ENCODE peak calls at places on chromosome 17, in eight cellular contexts. G, Z, B, D, O, S, A and H are unnamed samples.

GRCh38 chr17:64441772-64442549 is 7.0 kb upstream of the MILR1 start:
- DNase-seq in G (peak; percentile 48), Z (no peak), B (no peak), D (no peak), O (no peak), S (peak; percentile 24), A (peak; percentile 54), H (no peak)

GRCh38 chr17:31558748-31559646 is 167.5 kb downstream of the RAB11FIP4 start:
- DNase-seq in G (peak; percentile 81), Z (peak; percentile 57), B (peak; percentile 95), D (peak; percentile 70), O (peak; percentile 82), S (peak; percentile 81), A (peak; percentile 80), H (peak; percentile 74)

GRCh38 chr17:9291912-9292562 is 270.7 kb downstream of the NTN1 start:
- DNase-seq in G (peak; percentile 24), Z (peak; percentile 32), B (peak; percentile 19), D (peak; percentile 23), O (peak; percentile 28), S (peak; percentile 43), A (peak; percentile 25), H (peak; percentile 46)

GRCh38 chr17:81888105-81888987 is 3.0 kb downstream of the ALYREF start:
- DNase-seq in G (no peak), Z (no peak), B (peak; percentile 6), D (no peak), O (no peak), S (no peak), A (no peak), H (no peak)

GRCh38 chr17:40705567-40705966 is 2.0 kb upstream of the KRT24 start:
- DNase-seq in G (no peak), Z (no peak), B (no peak), D (no peak), O (no peak), S (no peak), A (no peak), H (no peak)

GRCh38 chr17:10073026-10073425 is 125.4 kb downstream of the GAS7 start:
- DNase-seq in G (no peak), Z (no peak), B (no peak), D (no peak), O (no peak), S (no peak), A (no peak), H (no peak)

GRCh38 chr17:75830168-75831031 is 13.8 kb downstream of the UNC13D start:
- DNase-seq in G (no peak), Z (no peak), B (no peak), D (no peak), O (no peak), S (peak; percentile 72), A (no peak), H (no peak)

GRCh38 chr17:7261377-7262191 is 694 bp downstream of the CLDN7 start:
- DNase-seq in G (no peak), Z (no peak), B (no peak), D (no peak), O (no peak), S (no peak), A (no peak), H (no peak)

GRCh38 chr17:43456661-43457361 is 27.0 kb upstream of the DHX8 start:
- DNase-seq in G (peak; percentile 58), Z (peak; percentile 23), B (no peak), D (no peak), O (no peak), S (peak; percentile 12), A (peak; percentile 44), H (no peak)

GRCh38 chr17:81200695-81201580 is 21.8 kb downstream of the CEP131 start:
- DNase-seq in G (peak; percentile 62), Z (peak; percentile 29), B (peak; percentile 65), D (peak; percentile 89), O (peak; percentile 81), S (peak; percentile 60), A (peak; percentile 72), H (peak; percentile 62)

GRCh38 chr17:69909389-69909788 is 165.6 kb upstream of the KCNJ16 start:
- DNase-seq in G (no peak), Z (no peak), B (no peak), D (no peak), O (no peak), S (no peak), A (no peak), H (no peak)

DNA sequence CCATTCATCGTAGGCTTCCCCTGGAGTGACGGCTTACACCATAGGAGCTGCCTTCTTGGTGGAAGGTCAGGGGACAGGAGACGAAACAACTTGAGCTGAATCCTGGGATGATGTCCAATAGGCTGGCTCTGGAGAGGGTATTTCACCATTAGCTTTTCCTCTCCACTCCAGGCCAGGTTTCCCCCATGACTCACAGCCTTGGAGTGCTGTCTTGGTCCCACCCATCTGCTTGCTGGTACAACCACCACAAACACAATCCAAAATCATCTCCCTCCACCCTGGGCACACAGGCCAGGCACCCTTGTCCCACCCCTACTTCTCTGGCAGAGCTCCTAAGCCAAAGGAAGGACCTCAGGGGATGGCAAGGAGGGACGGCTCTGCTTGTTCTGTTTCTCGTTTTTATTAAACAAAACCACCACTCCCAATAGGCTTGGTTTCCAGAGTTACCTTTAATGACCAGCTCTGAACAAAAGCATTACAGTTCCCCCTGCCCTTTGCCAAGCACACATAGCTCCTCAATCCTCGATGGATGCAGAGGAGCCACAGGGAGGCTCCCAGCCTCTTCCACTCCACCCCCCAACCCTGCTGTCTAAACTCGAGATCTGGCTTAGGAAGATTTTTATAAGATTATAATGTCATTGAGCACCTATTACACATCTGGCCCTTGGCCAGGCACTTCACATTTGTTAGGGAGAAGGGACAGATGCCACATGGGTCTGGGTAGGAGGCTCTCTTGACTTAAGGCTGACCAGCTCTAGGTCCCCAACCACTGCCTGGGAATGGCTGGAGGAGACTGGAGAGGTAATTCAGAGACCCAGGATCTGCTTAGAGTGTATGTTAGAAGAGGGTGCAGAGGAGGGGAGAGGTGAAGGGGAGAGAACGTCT is 13.3 kb downstream of the CAVIN1 start:
- DNase-seq in G (peak; percentile 84), Z (peak; percentile 76), B (no peak), D (peak; percentile 93), O (peak; percentile 89), S (peak; percentile 49), A (peak; percentile 91), H (no peak)
- TF ChIP-seq POLR2A in G (no peak), Z (no peak), B (no peak), D (no peak), O (no peak), S (no peak), A (no peak), H (no peak)

GRCh38 chr17:27892866-27893769 is at the start of gene LYRM9:
- DNase-seq in G (peak; percentile 90), Z (peak; percentile 85), B (peak; percentile 97), D (peak; percentile 73), O (peak; percentile 90), S (peak; percentile 94), A (peak; percentile 81), H (peak; percentile 82)
- TF ChIP-seq POLR2A in G (peak; percentile 61), Z (peak; percentile 61), B (peak; percentile 52), D (peak; percentile 88), O (peak; percentile 89), S (peak; percentile 42), A (no peak), H (peak; percentile 29)

DNA sequence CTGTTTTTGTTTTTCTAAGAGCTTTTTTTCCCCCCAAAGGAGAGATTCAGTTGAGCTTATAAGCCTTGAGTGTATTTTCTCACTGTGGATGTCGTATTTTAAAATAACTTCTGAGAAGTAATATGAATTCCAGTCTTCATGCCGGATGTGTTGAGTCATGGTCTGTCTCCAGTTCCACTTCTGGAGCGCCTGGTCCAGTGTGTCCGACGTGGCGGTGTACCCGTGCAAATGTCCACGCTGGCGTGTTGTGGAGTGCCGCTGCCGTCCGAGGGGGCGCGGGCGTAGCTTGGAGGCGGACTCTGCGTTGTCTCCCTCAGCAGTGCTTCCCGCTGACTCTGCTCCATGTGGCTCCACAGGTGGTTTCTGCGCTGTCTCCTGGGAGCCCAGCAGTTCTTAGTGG is 60.9 kb upstream of the ZNF750 start:
- DNase-seq in G (no peak), Z (no peak), B (no peak), D (no peak), O (no peak), S (no peak), A (peak; percentile 32), H (no peak)
- TF ChIP-seq POLR2A in G (no peak), Z (no peak), B (no peak), D (no peak), O (no peak), S (no peak), A (no peak), H (no peak)

DNA sequence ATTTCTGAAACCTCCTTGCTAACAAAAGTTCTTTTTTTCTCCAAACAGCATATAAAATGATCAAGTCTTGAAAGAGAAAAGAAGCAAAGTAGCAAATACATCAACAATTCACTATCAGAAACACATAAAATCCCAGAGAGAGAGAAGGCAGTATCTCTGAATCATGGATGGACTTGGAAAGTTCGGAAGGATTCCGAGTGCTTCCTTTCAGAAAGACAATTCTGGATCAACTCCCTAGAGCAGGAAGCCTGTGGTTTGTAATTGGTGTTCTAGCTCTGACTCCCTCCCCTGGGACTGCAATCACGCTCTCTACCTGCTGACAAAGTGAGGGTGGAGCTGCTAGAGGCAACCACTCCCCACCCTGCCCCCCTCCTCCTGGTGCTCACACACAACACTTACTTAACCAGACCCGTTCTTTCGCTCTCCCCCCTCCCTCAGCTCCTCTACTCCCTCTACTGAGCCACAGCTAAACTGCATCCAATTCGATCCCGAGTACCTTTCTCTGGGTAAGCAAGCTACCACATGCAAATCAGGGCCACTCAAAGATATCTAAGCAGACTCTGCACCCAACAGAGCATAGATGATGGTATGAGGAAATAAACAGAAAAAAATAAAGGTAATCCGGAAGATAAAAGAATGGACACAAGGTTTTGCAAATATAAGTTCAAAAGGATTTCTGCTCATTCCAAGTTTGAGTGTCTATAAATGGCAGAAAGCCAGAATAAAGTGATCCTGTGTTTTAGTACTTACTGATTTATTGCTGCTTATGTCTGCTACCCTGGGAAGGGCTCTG is at the start of gene RNF43:
- DNase-seq in G (peak; percentile 99), Z (peak; percentile 57), B (peak; percentile 92), D (peak; percentile 76), O (peak; percentile 96), S (peak; percentile 96), A (peak; percentile 71), H (peak; percentile 72)
- TF ChIP-seq POLR2A in G (peak; percentile 73), Z (no peak), B (peak; percentile 58), D (no peak), O (no peak), S (peak; percentile 97), A (no peak), H (no peak)

GRCh38 chr17:45123930-45124796 is 8.2 kb downstream of the PLCD3 start:
- DNase-seq in G (peak; percentile 86), Z (no peak), B (peak; percentile 77), D (peak; percentile 100), O (peak; percentile 96), S (peak; percentile 82), A (peak; percentile 91), H (no peak)
- TF ChIP-seq POLR2A in G (no peak), Z (no peak), B (peak; percentile 70), D (no peak), O (peak; percentile 32), S (peak; percentile 35), A (no peak), H (no peak)

GRCh38 chr17:5236871-5237540 is 2.3 kb upstream of the SCIMP start:
- DNase-seq in G (no peak), Z (no peak), B (no peak), D (no peak), O (no peak), S (no peak), A (no peak), H (no peak)

GRCh38 chr17:5238333-5238732 is 3.7 kb upstream of the SCIMP start:
- DNase-seq in G (no peak), Z (no peak), B (no peak), D (no peak), O (no peak), S (no peak), A (no peak), H (no peak)

GRCh38 chr17:5237541-5238016 is 2.9 kb upstream of the SCIMP start:
- DNase-seq in G (peak; percentile 43), Z (no peak), B (peak; percentile 68), D (peak; percentile 81), O (peak; percentile 90), S (peak; percentile 72), A (peak; percentile 50), H (no peak)

GRCh38 chr17:5234645-5235576 is at the start of gene SCIMP:
- DNase-seq in G (peak; percentile 48), Z (peak; percentile 21), B (no peak), D (no peak), O (no peak), S (peak; percentile 40), A (no peak), H (no peak)
- TF ChIP-seq POLR2A in G (no peak), Z (peak; percentile 29), B (no peak), D (no peak), O (no peak), S (peak; percentile 39), A (no peak), H (peak; percentile 93)